ENCODE peak calls at places on chromosomes 1 and 21, in five cellular contexts. N, A, G, W and Q are unnamed samples.

GRCh38 chr1:2194898-2195673 is 514 bp upstream of the FAAP20 start:
- DNase-seq in N (peak; percentile 83), A (peak; percentile 77), G (peak; percentile 84), W (peak; percentile 89), Q (peak; percentile 94)

GRCh38 chr1:152972196-152972886 is 1.9 kb downstream of the SPRR4 start:
- DNase-seq in N (no peak), A (no peak), G (no peak), W (no peak), Q (no peak)

GRCh38 chr1:84635261-84635848 is 54.9 kb downstream of the SSX2IP start:
- DNase-seq in N (peak; percentile 42), A (no peak), G (no peak), W (no peak), Q (no peak)

GRCh38 chr1:2413495-2414296 is 1.3 kb upstream of the PEX10 start:
- DNase-seq in N (no peak), A (no peak), G (no peak), W (no peak), Q (peak; percentile 51)

GRCh38 chr1:205275133-205275532 is 46.4 kb downstream of the NUAK2 start:
- DNase-seq in N (peak; percentile 87), A (no peak), G (no peak), W (no peak), Q (no peak)

GRCh38 chr1:55051621-55052020 is 12.3 kb downstream of the PCSK9 start:
- DNase-seq in N (no peak), A (no peak), G (no peak), W (no peak), Q (no peak)

GRCh38 chr1:12435639-12436344 is 182.2 kb downstream of the DHRS3 start:
- DNase-seq in N (no peak), A (peak; percentile 43), G (no peak), W (no peak), Q (no peak)

GRCh38 chr1:226417830-226418546 is 10.1 kb upstream of the PARP1 start:
- DNase-seq in N (no peak), A (no peak), G (no peak), W (no peak), Q (no peak)

GRCh38 chr21:46118305-46118870 is 20.5 kb downstream of the COL6A2 start:
- DNase-seq in N (no peak), A (no peak), G (no peak), W (no peak), Q (no peak)

GRCh38 chr1:93129507-93130099 is 50.5 kb downstream of the MTF2 start:
- DNase-seq in N (no peak), A (no peak), G (no peak), W (no peak), Q (no peak)

GRCh38 chr1:181089017-181089776 is 697 bp downstream of the IER5 start:
- DNase-seq in N (no peak), A (no peak), G (no peak), W (peak; percentile 14), Q (peak; percentile 47)

GRCh38 chr1:211259596-211260126 is 495 bp downstream of the RCOR3 start:
- DNase-seq in N (peak; percentile 55), A (no peak), G (peak; percentile 69), W (no peak), Q (peak; percentile 75)

GRCh38 chr1:24155011-24155782 is 12.3 kb upstream of the IL22RA1 start:
- DNase-seq in N (peak; percentile 87), A (no peak), G (no peak), W (no peak), Q (no peak)

GRCh38 chr1:33349081-33349759 is 28.3 kb upstream of the A3GALT2 start:
- DNase-seq in N (no peak), A (no peak), G (peak; percentile 47), W (peak; percentile 50), Q (peak; percentile 74)

GRCh38 chr1:25036117-25036546 is 106.1 kb upstream of the RUNX3 start:
- DNase-seq in N (no peak), A (no peak), G (no peak), W (no peak), Q (no peak)

GRCh38 chr1:234940841-234941240 is 187.8 kb downstream of the TOMM20 start:
- DNase-seq in N (no peak), A (no peak), G (no peak), W (no peak), Q (no peak)

GRCh38 chr1:44355582-44356305 is 687 bp upstream of the ERI3 start:
- DNase-seq in N (no peak), A (no peak), G (no peak), W (no peak), Q (no peak)

GRCh38 chr1:116999596-116999995 is 2.0 kb upstream of the CD101 start:
- DNase-seq in N (no peak), A (no peak), G (no peak), W (no peak), Q (no peak)